ENCODE peak calls at places on chromosome 20, in ten cellular contexts. Y is ACHN, I is NCI-H1105 treated with DMSO at 0.1 percent for 48 hours, M is Right ventricle myocardium superior, L is NCI-H460, E is left ventricle myocardium inferior, V is posterior vena cava, U is MM.1S, G is astrocyte, B is HT1080. J is an unnamed sample.
A peak's percentile ranks its signal among the peaks of the same experiment; 100 is the strongest.

GRCh38 chr20:44598413-44599290 is 16.3 kb downstream of the PKIG start:
- DNase-seq in Y (no peak), I (no peak), M (peak; percentile 75), L (no peak), E (peak; percentile 63), V (peak; percentile 83), U (peak; percentile 38), G (no peak), B (peak; percentile 79), J (no peak)

GRCh38 chr20:23189854-23190253 is 103.7 kb upstream of the CD93 start:
- DNase-seq in Y (no peak), I (no peak), M (no peak), L (no peak), E (no peak), V (no peak), U (no peak), G (no peak), B (no peak), J (no peak)

GRCh38 chr20:21326700-21327099 is 23.6 kb downstream of the XRN2 start:
- DNase-seq in Y (no peak), I (no peak), M (no peak), L (no peak), E (no peak), V (no peak), U (no peak), G (no peak), B (no peak), J (no peak)

GRCh38 chr20:62765021-62765420 is 31.3 kb upstream of the MRGBP start:
- DNase-seq in Y (no peak), I (no peak), M (no peak), L (no peak), E (no peak), V (no peak), U (no peak), G (no peak), B (no peak), J (no peak)

GRCh38 chr20:47251154-47252020 is 105.1 kb downstream of the ZMYND8 start:
- DNase-seq in Y (no peak), I (no peak), M (no peak), L (no peak), E (no peak), V (no peak), U (no peak), G (no peak), B (no peak), J (no peak)

GRCh38 chr20:4509825-4510522 is 211.7 kb upstream of the PRND start:
- DNase-seq in Y (peak; percentile 7), I (no peak), M (no peak), L (no peak), E (no peak), V (no peak), U (no peak), G (peak; percentile 35), B (peak; percentile 44), J (no peak)

GRCh38 chr20:23100021-23100753 is 14.1 kb upstream of the CD93 start:
- DNase-seq in Y (no peak), I (no peak), M (no peak), L (no peak), E (no peak), V (peak; percentile 54), U (no peak), G (no peak), B (no peak), J (no peak)

GRCh38 chr20:6768228-6769185 is 1.0 kb downstream of the BMP2 start:
- DNase-seq in Y (peak; percentile 3), I (no peak), M (peak; percentile 53), L (no peak), E (peak; percentile 36), V (peak; percentile 86), U (no peak), G (peak; percentile 38), B (no peak), J (peak; percentile 27)

GRCh38 chr20:36791862-36792261 is 18.3 kb upstream of the DSN1 start:
- DNase-seq in Y (no peak), I (no peak), M (no peak), L (no peak), E (no peak), V (no peak), U (no peak), G (no peak), B (no peak), J (no peak)

GRCh38 chr20:24950836-24951525 is 1.9 kb downstream of the CST7 start:
- DNase-seq in Y (no peak), I (no peak), M (no peak), L (no peak), E (no peak), V (no peak), U (no peak), G (no peak), B (no peak), J (no peak)

GRCh38 chr20:51365670-51366069 is 176.8 kb downstream of the NFATC2 start:
- DNase-seq in Y (peak; percentile 83), I (no peak), M (no peak), L (no peak), E (no peak), V (peak; percentile 80), U (no peak), G (peak; percentile 97), B (peak; percentile 84), J (no peak)

GRCh38 chr20:13915244-13915643 is 75.2 kb downstream of the SEL1L2 start:
- DNase-seq in Y (no peak), I (no peak), M (no peak), L (no peak), E (no peak), V (no peak), U (no peak), G (no peak), B (no peak), J (no peak)

GRCh38 chr20:48759631-48760245 is 68.1 kb downstream of the PREX1 start:
- DNase-seq in Y (no peak), I (peak; percentile 3), M (no peak), L (no peak), E (no peak), V (no peak), U (no peak), G (no peak), B (no peak), J (no peak)

GRCh38 chr20:37297066-37297736 is 7.7 kb downstream of the MANBAL start:
- DNase-seq in Y (no peak), I (no peak), M (no peak), L (no peak), E (no peak), V (no peak), U (no peak), G (peak; percentile 95), B (peak; percentile 16), J (no peak)

GRCh38 chr20:15834857-15835256 is 738.4 kb downstream of the KIF16B start:
- DNase-seq in Y (no peak), I (peak; percentile 88), M (no peak), L (no peak), E (no peak), V (no peak), U (no peak), G (no peak), B (no peak), J (no peak)

GRCh38 chr20:63090682-63091571 is 84.2 kb upstream of the BHLHE23 start:
- DNase-seq in Y (no peak), I (no peak), M (peak; percentile 31), L (no peak), E (peak; percentile 10), V (peak; percentile 76), U (no peak), G (no peak), B (no peak), J (peak; percentile 22)

GRCh38 chr20:41136695-41137411 is 490 bp upstream of the PLCG1 start:
- DNase-seq in Y (peak; percentile 77), I (peak; percentile 79), M (peak; percentile 94), L (peak; percentile 74), E (peak; percentile 92), V (peak; percentile 95), U (peak; percentile 84), G (peak; percentile 53), B (peak; percentile 77), J (peak; percentile 94)

GRCh38 chr20:62149532-62150235 is 6.1 kb downstream of the SS18L1 start:
- DNase-seq in Y (no peak), I (no peak), M (no peak), L (no peak), E (no peak), V (no peak), U (no peak), G (peak; percentile 39), B (no peak), J (no peak)

GRCh38 chr20:62370115-62370806 is 3.1 kb upstream of the LAMA5 start:
- DNase-seq in Y (peak; percentile 86), I (no peak), M (no peak), L (no peak), E (no peak), V (no peak), U (no peak), G (peak; percentile 82), B (peak; percentile 93), J (no peak)

GRCh38 chr20:53918949-53919361 is 151.4 kb downstream of the BCAS1 start:
- DNase-seq in Y (no peak), I (peak; percentile 5), M (no peak), L (no peak), E (no peak), V (no peak), U (no peak), G (no peak), B (no peak), J (peak; percentile 7)

GRCh38 chr20:49969234-49969633 is 13.5 kb upstream of the SNAI1 start:
- DNase-seq in Y (no peak), I (no peak), M (no peak), L (no peak), E (no peak), V (no peak), U (peak; percentile 48), G (no peak), B (no peak), J (no peak)

GRCh38 chr20:60306516-60306915 is 348.3 kb downstream of the CDH26 start:
- DNase-seq in Y (no peak), I (no peak), M (no peak), L (no peak), E (no peak), V (no peak), U (no peak), G (no peak), B (no peak), J (no peak)

GRCh38 chr20:17225891-17226409 is 890 bp upstream of the PCSK2 start:
- DNase-seq in Y (no peak), I (peak; percentile 59), M (no peak), L (no peak), E (no peak), V (peak; percentile 76), U (no peak), G (no peak), B (no peak), J (no peak)

J was measured in transverse colon.